ENCODE peak calls at places on chromosomes 3 and 15, in nine cellular contexts. X is dorsolateral prefrontal cortex, M is activated B cell treated with CpG ODN at 0.5 μM for 24 hours, Q is fibroblast of lung, C is IMR-90, K is Calu3, O is astrocyte of the cerebellum, Z is GM12865, U is glutamatergic neuron. T is an unnamed sample.
A peak's percentile ranks its signal among the peaks of the same experiment; 100 is the strongest.

GRCh38 chr3:185401319-185401955 is 38.5 kb downstream of the MAP3K13 start:
- DNase-seq in X (no peak), M (no peak), Q (peak; percentile 15), C (peak; percentile 57), K (no peak), O (peak; percentile 12), Z (no peak), U (peak; percentile 42), T (no peak)

GRCh38 chr15:31396881-31397560 is 70.4 kb downstream of the KLF13 start:
- DNase-seq in X (peak; percentile 35), M (no peak), Q (peak; percentile 68), C (peak; percentile 26), K (peak; percentile 57), O (no peak), Z (no peak), U (peak; percentile 92), T (peak; percentile 59)

GRCh38 chr15:98914626-98915025 is 93.0 kb downstream of the PGPEP1L start:
- DNase-seq in X (no peak), M (no peak), Q (peak; percentile 98), C (peak; percentile 99), K (no peak), O (peak; percentile 39), Z (no peak), U (no peak), T (no peak)

GRCh38 chr15:61879219-61879618 is 181.0 kb downstream of the VPS13C start:
- DNase-seq in X (no peak), M (no peak), Q (peak; percentile 6), C (no peak), K (peak; percentile 85), O (peak; percentile 19), Z (no peak), U (no peak), T (no peak)

GRCh38 chr15:66650433-66650832 is 51.6 kb upstream of the SMAD6 start:
- DNase-seq in X (no peak), M (no peak), Q (no peak), C (no peak), K (no peak), O (no peak), Z (no peak), U (no peak), T (no peak)

GRCh38 chr15:35736150-35736549 is 190.2 kb upstream of the DPH6 start:
- DNase-seq in X (no peak), M (no peak), Q (peak; percentile 53), C (peak; percentile 57), K (no peak), O (no peak), Z (no peak), U (no peak), T (no peak)

GRCh38 chr3:88984266-88984665 is 123.2 kb upstream of the EPHA3 start:
- DNase-seq in X (no peak), M (no peak), Q (peak; percentile 68), C (no peak), K (no peak), O (no peak), Z (no peak), U (no peak), T (no peak)

GRCh38 chr3:81302045-81302444 is 459.4 kb downstream of the GBE1 start:
- DNase-seq in X (peak; percentile 34), M (no peak), Q (peak; percentile 50), C (peak; percentile 48), K (peak; percentile 48), O (peak; percentile 27), Z (peak; percentile 48), U (peak; percentile 34), T (peak; percentile 55)

GRCh38 chr3:39146083-39146501 is 7.3 kb downstream of the CSRNP1 start:
- DNase-seq in X (no peak), M (no peak), Q (no peak), C (no peak), K (no peak), O (no peak), Z (peak; percentile 85), U (peak; percentile 52), T (peak; percentile 26)

GRCh38 chr3:160379628-160380214 is 19.3 kb downstream of the IFT80 start:
- DNase-seq in X (no peak), M (no peak), Q (no peak), C (no peak), K (no peak), O (no peak), Z (no peak), U (no peak), T (no peak)
- TF ChIP-seq CTCF in X (no peak), M (no peak), Q (no peak), C (no peak), K (no peak), O (no peak), Z (no peak), U (no peak), T (no peak)

GRCh38 chr3:142148871-142149860 is at the start of gene TFDP2:
- DNase-seq in X (peak; percentile 90), M (peak; percentile 78), Q (peak; percentile 88), C (peak; percentile 83), K (peak; percentile 97), O (peak; percentile 67), Z (peak; percentile 90), U (peak; percentile 99), T (peak; percentile 96)
- TF ChIP-seq CTCF in X (peak; percentile 6), M (no peak), Q (no peak), C (no peak), K (no peak), O (no peak), Z (no peak), U (no peak), T (no peak)

GRCh38 chr15:90598053-90598577 is 68.4 kb downstream of the CRTC3 start:
- DNase-seq in X (peak; percentile 65), M (peak; percentile 24), Q (no peak), C (no peak), K (peak; percentile 37), O (no peak), Z (peak; percentile 91), U (no peak), T (peak; percentile 80)
- TF ChIP-seq CTCF in X (peak; percentile 40), M (no peak), Q (no peak), C (peak; percentile 1), K (no peak), O (no peak), Z (peak; percentile 26), U (no peak), T (peak; percentile 64)

DNA sequence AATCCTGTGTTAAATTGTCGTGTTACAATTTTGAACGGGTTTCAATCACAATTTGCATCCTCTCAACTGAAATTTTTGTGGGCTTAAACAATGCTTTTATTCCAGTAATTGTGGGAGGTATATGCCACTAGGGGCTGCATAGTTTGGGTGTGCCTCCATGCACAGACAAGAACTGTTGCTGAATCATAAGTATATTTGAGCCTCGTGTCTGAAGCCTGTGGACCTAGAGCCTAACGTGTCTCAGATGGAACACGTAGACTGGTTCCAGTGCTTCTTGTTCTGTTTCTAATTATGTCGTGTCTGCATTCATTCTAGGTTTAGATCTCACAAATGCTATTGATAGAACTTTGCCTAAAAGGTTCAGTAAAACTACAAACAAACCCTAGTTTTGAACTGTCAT is 363.4 kb downstream of the RBMS3 start:
- DNase-seq in X (no peak), M (no peak), Q (peak; percentile 19), C (no peak), K (no peak), O (no peak), Z (no peak), U (no peak), T (no peak)
- TF ChIP-seq CTCF in X (no peak), M (no peak), Q (no peak), C (no peak), K (no peak), O (no peak), Z (no peak), U (no peak), T (no peak)

DNA sequence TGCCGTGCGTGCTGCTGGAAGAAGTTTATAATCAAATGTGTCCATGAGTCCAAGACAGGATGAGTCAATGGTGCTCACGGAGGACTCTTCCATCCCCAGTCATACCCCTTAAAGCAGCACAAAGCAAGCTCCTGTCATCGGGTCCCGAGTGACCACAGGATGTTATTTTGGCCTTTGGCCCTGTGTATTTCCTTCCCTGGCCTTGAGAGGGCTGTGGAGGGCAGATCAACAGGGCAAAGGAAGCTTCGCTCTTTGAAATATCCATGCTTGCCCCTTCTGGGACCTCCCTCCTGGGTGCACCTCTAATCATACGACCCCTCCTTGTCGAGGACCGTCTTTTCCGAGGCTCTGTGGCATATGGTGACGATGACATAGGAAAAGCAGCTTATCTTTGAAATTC is 93.4 kb downstream of the SLCO3A1 start:
- DNase-seq in X (no peak), M (no peak), Q (no peak), C (no peak), K (peak; percentile 40), O (no peak), Z (no peak), U (peak; percentile 40), T (no peak)
- TF ChIP-seq CTCF in X (peak; percentile 34), M (no peak), Q (no peak), C (no peak), K (peak; percentile 15), O (no peak), Z (no peak), U (no peak), T (no peak)

DNA sequence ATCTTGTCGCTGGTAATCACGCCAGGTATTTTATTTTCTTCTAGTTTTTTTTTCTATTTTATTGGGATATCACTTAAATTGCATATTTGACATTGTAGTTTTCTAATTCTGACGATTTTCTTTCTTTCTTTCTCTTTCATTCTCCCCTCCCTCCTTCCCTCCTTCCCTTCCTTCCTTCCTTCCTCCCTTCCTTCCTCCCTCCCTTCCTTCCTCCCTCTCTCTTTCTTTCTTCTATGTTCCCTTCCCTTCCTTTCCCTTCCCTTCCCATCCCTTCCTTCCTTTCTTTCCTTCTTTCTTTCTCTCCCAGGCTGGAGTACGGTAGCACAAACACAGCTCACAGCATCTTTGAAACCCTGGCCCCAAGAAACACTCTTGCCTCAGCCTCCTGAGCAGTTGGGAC is 100.6 kb upstream of the BCL6 start:
- DNase-seq in X (no peak), M (no peak), Q (no peak), C (no peak), K (no peak), O (no peak), Z (no peak), U (no peak), T (no peak)
- TF ChIP-seq CTCF in X (no peak), M (no peak), Q (no peak), C (no peak), K (no peak), O (no peak), Z (no peak), U (no peak), T (no peak)

GRCh38 chr3:186871403-186871924 is 29.0 kb downstream of the ADIPOQ start:
- DNase-seq in X (no peak), M (no peak), Q (no peak), C (no peak), K (no peak), O (no peak), Z (no peak), U (no peak), T (no peak)

GRCh38 chr3:186869253-186870235 is 27.0 kb downstream of the ADIPOQ start:
- DNase-seq in X (no peak), M (no peak), Q (peak; percentile 71), C (peak; percentile 44), K (no peak), O (peak; percentile 5), Z (no peak), U (no peak), T (no peak)

GRCh38 chr3:186875708-186876107 is 33.2 kb downstream of the ADIPOQ start:
- DNase-seq in X (no peak), M (no peak), Q (no peak), C (no peak), K (no peak), O (no peak), Z (no peak), U (no peak), T (no peak)

GRCh38 chr3:186870421-186871201 is 28.1 kb downstream of the ADIPOQ start:
- DNase-seq in X (no peak), M (no peak), Q (no peak), C (no peak), K (no peak), O (no peak), Z (no peak), U (no peak), T (no peak)
- TF ChIP-seq CTCF in X (no peak), M (no peak), Q (no peak), C (no peak), K (no peak), O (no peak), Z (no peak), U (no peak), T (no peak)

T was measured in GM13976.